ENCODE peak calls at places on chromosomes 13 and 19, in eight cellular contexts. H, O, A, U, Y, D, M and T are unnamed samples.

GRCh38 chr19:13208131-13208963 is 58.1 kb downstream of the IER2 start:
- DNase-seq in U (peak), D (peak), O (no peak), Y (peak), H (no peak), A (peak), M (peak), T (peak)

GRCh38 chr19:47427241-47428176 is 8.2 kb upstream of the MEIS3 start:
- DNase-seq in M (peak), O (peak), A (peak), D (peak), U (peak), Y (peak), H (peak), T (peak)

GRCh38 chr13:32001392-32001768 is 30.2 kb upstream of the FRY start:
- DNase-seq in H (no peak), D (peak), A (peak), M (no peak), Y (no peak), U (peak), O (no peak), T (peak)

GRCh38 chr13:95228130-95228529 is 73.1 kb downstream of the ABCC4 start:
- DNase-seq in D (no peak), M (no peak), U (no peak), H (no peak), Y (no peak), A (no peak), O (no peak), T (no peak)

GRCh38 chr19:2537544-2537943 is 61.6 kb downstream of the GADD45B start:
- DNase-seq in U (peak), H (no peak), D (no peak), M (no peak), Y (no peak), A (no peak), O (no peak), T (no peak)

GRCh38 chr19:38134538-38135149 is 89.4 kb downstream of the DPF1 start:
- DNase-seq in Y (peak), M (no peak), O (no peak), H (no peak), D (peak), U (peak), A (peak), T (peak)

GRCh38 chr13:98992355-98992754 is 14.5 kb upstream of the DOCK9 start:
- DNase-seq in U (no peak), H (no peak), Y (no peak), D (no peak), O (no peak), M (no peak), A (peak), T (no peak)

GRCh38 chr13:26941345-26942174 is 181.0 kb upstream of the GPR12 start:
- DNase-seq in D (no peak), H (no peak), A (peak), Y (no peak), O (no peak), M (no peak), U (peak), T (peak)

GRCh38 chr13:72403396-72404010 is 323.9 kb downstream of the MZT1 start:
- DNase-seq in M (no peak), Y (no peak), O (no peak), A (peak), D (no peak), H (no peak), U (no peak), T (no peak)

GRCh38 chr19:19554074-19555023 is 16.3 kb downstream of the CILP2 start:
- DNase-seq in H (peak), O (no peak), U (peak), D (peak), Y (peak), M (no peak), A (peak), T (peak)

GRCh38 chr13:103145476-103145875 is 79.3 kb upstream of the SLC10A2 start:
- DNase-seq in A (no peak), D (no peak), U (no peak), M (no peak), Y (no peak), H (no peak), O (no peak), T (no peak)

GRCh38 chr13:114097504-114097892 is 34.9 kb downstream of the RASA3 start:
- DNase-seq in Y (no peak), A (no peak), D (no peak), U (no peak), H (no peak), O (no peak), M (no peak), T (no peak)

GRCh38 chr19:33191501-33191900 is 2.6 kb upstream of the LRP3 start:
- DNase-seq in H (no peak), U (no peak), Y (no peak), A (no peak), M (peak), O (no peak), D (peak), T (no peak)

GRCh38 chr13:111216166-111216960 is 101.3 kb downstream of the ARHGEF7 start:
- DNase-seq in D (peak), A (peak), M (peak), U (peak), Y (no peak), O (no peak), H (no peak), T (peak)

GRCh38 chr13:114071441-114071840 is 61.0 kb downstream of the RASA3 start:
- DNase-seq in Y (no peak), U (no peak), A (no peak), H (no peak), O (no peak), D (no peak), M (peak), T (no peak)

GRCh38 chr13:77113496-77113895 is 86.5 kb upstream of the FBXL3 start:
- DNase-seq in A (peak), U (no peak), H (no peak), Y (no peak), D (no peak), M (no peak), O (no peak), T (peak)

GRCh38 chr13:46801831-46802230 is 4.9 kb upstream of the ESD start:
- DNase-seq in D (no peak), O (no peak), H (no peak), U (no peak), Y (no peak), A (peak), M (no peak), T (peak)

GRCh38 chr19:18939922-18940775 is 868 bp downstream of the HOMER3 start:
- DNase-seq in H (no peak), A (peak), U (peak), D (peak), M (peak), O (no peak), Y (no peak), T (peak)

GRCh38 chr13:30791354-30791921 is 56.1 kb downstream of the ALOX5AP start:
- DNase-seq in D (no peak), A (no peak), U (no peak), O (no peak), Y (no peak), M (peak), H (no peak), T (no peak)

GRCh38 chr13:108915634-108916497 is 286.5 kb downstream of the MYO16 start:
- DNase-seq in H (no peak), M (peak), Y (peak), A (peak), D (no peak), U (peak), O (no peak), T (peak)

GRCh38 chr13:43030548-43030947 is 7.2 kb downstream of the DNAJC15 start:
- DNase-seq in O (no peak), D (no peak), Y (no peak), H (no peak), U (no peak), A (no peak), M (no peak), T (no peak)

GRCh38 chr13:51783432-51784094 is 20.4 kb downstream of the DHRS12 start:
- DNase-seq in M (no peak), O (no peak), A (no peak), H (no peak), Y (no peak), U (no peak), D (no peak), T (no peak)

GRCh38 chr13:109331898-109332297 is 454.5 kb downstream of the IRS2 start:
- DNase-seq in Y (no peak), M (no peak), O (peak), A (peak), U (no peak), H (no peak), D (no peak), T (peak)

GRCh38 chr19:53192771-53193533 is at the start of gene ZNF665:
- DNase-seq in Y (peak), O (no peak), M (peak), U (peak), D (peak), A (peak), H (peak), T (peak)

GRCh38 chr19:16062789-16063188 is 13.5 kb upstream of the TPM4 start:
- DNase-seq in Y (no peak), O (no peak), A (peak), M (no peak), H (peak), U (peak), D (peak), T (no peak)

GRCh38 chr19:48511800-48512503 is at the start of gene LMTK3:
- DNase-seq in A (peak), H (peak), Y (no peak), M (no peak), U (peak), O (no peak), D (peak), T (no peak)

GRCh38 chr13:93450761-93451160 is 224.2 kb downstream of the GPC6 start:
- DNase-seq in A (no peak), H (no peak), U (no peak), O (no peak), M (no peak), Y (no peak), D (no peak), T (no peak)

GRCh38 chr13:21435710-21436151 is 23.4 kb downstream of the ZDHHC20 start:
- DNase-seq in M (no peak), U (peak), H (peak), O (no peak), A (peak), D (no peak), Y (no peak), T (peak)

GRCh38 chr13:26200811-26201210 is 21.3 kb downstream of the RNF6 start:
- DNase-seq in O (no peak), D (no peak), H (no peak), M (no peak), A (no peak), U (no peak), Y (no peak), T (no peak)

GRCh38 chr19:43315851-43316250 is 37.6 kb upstream of the CD177 start:
- DNase-seq in O (no peak), H (no peak), M (no peak), A (no peak), U (no peak), Y (no peak), D (no peak), T (no peak)

GRCh38 chr19:44702551-44703176 is 3.7 kb downstream of the CEACAM16 start:
- DNase-seq in Y (no peak), M (no peak), U (no peak), H (no peak), O (no peak), A (no peak), D (peak), T (no peak)

GRCh38 chr19:17129377-17129776 is 53.8 kb downstream of the MYO9B start:
- DNase-seq in D (no peak), U (no peak), M (no peak), Y (no peak), A (no peak), H (no peak), O (no peak), T (no peak)

GRCh38 chr13:102726430-102726829 is 31.6 kb upstream of the METTL21C start:
- DNase-seq in O (no peak), H (no peak), U (peak), A (peak), Y (no peak), D (no peak), M (no peak), T (no peak)

GRCh38 chr13:73662833-73663232 is 471.4 kb downstream of the KLF12 start:
- DNase-seq in D (no peak), H (no peak), A (no peak), Y (no peak), O (no peak), M (no peak), U (no peak), T (no peak)

GRCh38 chr19:54369082-54369691 is 4.5 kb upstream of the LAIR1 start:
- DNase-seq in A (no peak), Y (no peak), U (peak), O (no peak), D (no peak), M (no peak), H (no peak), T (no peak)

GRCh38 chr13:29583073-29583785 is 12.3 kb downstream of the SLC7A1 start:
- DNase-seq in H (no peak), A (peak), O (no peak), M (no peak), D (no peak), Y (no peak), U (peak), T (peak)

GRCh38 chr13:26473571-26474230 is 83.8 kb upstream of the WASF3 start:
- DNase-seq in U (no peak), H (no peak), A (no peak), D (peak), O (no peak), M (no peak), Y (no peak), T (no peak)